ENCODE peak calls at places on chromosomes 13 and 19, in five cellular contexts. G is activated naive CD8-positive, alpha-beta T cell treated with anti-CD3 and anti-CD28 coated beads for 36 hours; T is left colon; N is DMS53; D is activated CD4-positive, alpha-beta T cell treated with anti-CD3 and anti-CD28 coated beads, Interleukin-2, amount 50 U/mL, for 48 hours. W is an unnamed sample.

GRCh38 chr13:93388701-93389100 is 162.1 kb downstream of the GPC6 start:
- DNase-seq in G (no peak), T (no peak), N (peak; percentile 0), D (no peak), W (no peak)

GRCh38 chr13:111011899-111012298 is 97.0 kb upstream of the ANKRD10 start:
- DNase-seq in G (no peak), T (no peak), N (no peak), D (no peak), W (no peak)

GRCh38 chr19:18223860-18224524 is 2.2 kb downstream of the PDE4C start:
- DNase-seq in G (peak; percentile 54), T (peak; percentile 53), N (peak; percentile 74), D (peak; percentile 53), W (peak; percentile 44)

GRCh38 chr13:42740753-42741152 is 40.6 kb upstream of the FAM216B start:
- DNase-seq in G (no peak), T (peak; percentile 70), N (peak; percentile 78), D (no peak), W (peak; percentile 32)

GRCh38 chr19:13430790-13431582 is 75.3 kb downstream of the CACNA1A start:
- DNase-seq in G (peak; percentile 43), T (peak; percentile 32), N (peak; percentile 49), D (peak; percentile 70), W (peak; percentile 35)

GRCh38 chr19:5166262-5166661 is 174.3 kb downstream of the PTPRS start:
- DNase-seq in G (no peak), T (no peak), N (no peak), D (no peak), W (no peak)

GRCh38 chr19:42253245-42254082 is 1.5 kb downstream of the ERF start:
- DNase-seq in G (peak; percentile 70), T (peak; percentile 74), N (peak; percentile 67), D (peak; percentile 75), W (peak; percentile 51)

GRCh38 chr13:75357576-75358295 is 124.2 kb downstream of the TBC1D4 start:
- DNase-seq in G (peak; percentile 63), T (no peak), N (peak; percentile 41), D (peak; percentile 54), W (peak; percentile 42)

GRCh38 chr19:55494172-55494761 is 6.0 kb downstream of the SSC5D start:
- DNase-seq in G (no peak), T (no peak), N (peak; percentile 73), D (no peak), W (no peak)

GRCh38 chr19:388691-389090 is 20.3 kb downstream of the C2CD4C start:
- DNase-seq in G (no peak), T (no peak), N (no peak), D (no peak), W (no peak)

GRCh38 chr19:12913011-12913561 is 6.0 kb downstream of the SYCE2 start:
- DNase-seq in G (no peak), T (peak; percentile 48), N (peak; percentile 92), D (no peak), W (peak; percentile 26)

GRCh38 chr13:46962286-46962941 is 65.6 kb upstream of the HTR2A start:
- DNase-seq in G (no peak), T (no peak), N (peak; percentile 54), D (no peak), W (no peak)

GRCh38 chr19:51002101-51002532 is 713 bp upstream of the KLK8 start:
- DNase-seq in G (no peak), T (no peak), N (no peak), D (no peak), W (no peak)

GRCh38 chr13:51998723-51999471 is 12.4 kb downstream of the ATP7B start:
- DNase-seq in G (no peak), T (no peak), N (peak; percentile 88), D (no peak), W (no peak)

GRCh38 chr13:48730971-48731658 is 77.4 kb downstream of the CYSLTR2 start:
- DNase-seq in G (no peak), T (no peak), N (no peak), D (no peak), W (no peak)

GRCh38 chr19:36916991-36917390 is 859 bp downstream of the ZNF568 start:
- DNase-seq in G (no peak), T (no peak), N (peak; percentile 30), D (no peak), W (no peak)

GRCh38 chr19:533485-534058 is 2.0 kb downstream of the CDC34 start:
- DNase-seq in G (no peak), T (no peak), N (no peak), D (no peak), W (no peak)

GRCh38 chr13:95714142-95714832 is 37.3 kb downstream of the DNAJC3 start:
- DNase-seq in G (no peak), T (no peak), N (no peak), D (no peak), W (no peak)

GRCh38 chr13:63024458-63024857 is 1608.8 kb upstream of the PCDH20 start:
- DNase-seq in G (no peak), T (no peak), N (no peak), D (no peak), W (no peak)

GRCh38 chr13:95185851-95186250 is 115.4 kb downstream of the ABCC4 start:
- DNase-seq in G (peak; percentile 19), T (no peak), N (no peak), D (peak; percentile 31), W (peak; percentile 40)

GRCh38 chr13:42355841-42356575 is 84.1 kb downstream of the AKAP11 start:
- DNase-seq in G (no peak), T (no peak), N (no peak), D (peak; percentile 40), W (no peak)

W was measured in small intestine.